ENCODE peak calls at places on chromosomes 3 and 15, in nine cellular contexts. V is stimulated activated CD4-positive, alpha-beta T cell treated with anti-CD3 and anti-CD28 coated beads, Interleukin-1b, Interleukin-23, amount 100 ng/mL, for 4 hours; H is T47D; R is iris pigment epithelial cell; Y is NCI-H748 treated with DMSO at 0.1 percent for 48 hours; X is AG08395; W is NCI-H1417; N is dermis microvascular lymphatic vessel endothelial cell; P is AG04449. L is an unnamed sample.

GRCh38 chr15:79450648-79451047 is 18.5 kb downstream of the MINAR1 start:
- DNase-seq in V (no peak), H (no peak), R (no peak), Y (no peak), X (no peak), W (peak), N (no peak), P (no peak), L (no peak)

GRCh38 chr3:122689587-122689986 is 8.9 kb downstream of the PARP14 start:
- DNase-seq in V (no peak), H (no peak), R (peak), Y (no peak), X (peak), W (no peak), N (no peak), P (no peak), L (peak)

GRCh38 chr3:73516656-73517055 is 108.1 kb downstream of the PDZRN3 start:
- DNase-seq in V (no peak), H (no peak), R (no peak), Y (no peak), X (no peak), W (no peak), N (no peak), P (no peak), L (no peak)

GRCh38 chr3:4824948-4825325 is 154.3 kb upstream of the BHLHE40 start:
- DNase-seq in V (no peak), H (peak), R (peak), Y (no peak), X (peak), W (no peak), N (no peak), P (peak), L (peak)

GRCh38 chr15:41507820-41508290 is 5.8 kb downstream of the LTK start:
- DNase-seq in V (no peak), H (peak), R (no peak), Y (no peak), X (no peak), W (no peak), N (no peak), P (no peak), L (no peak)

GRCh38 chr3:108406661-108407206 is 103.7 kb downstream of the MYH15 start:
- DNase-seq in V (no peak), H (peak), R (peak), Y (peak), X (peak), W (peak), N (peak), P (no peak), L (peak)

GRCh38 chr15:61038910-61039309 is 190.2 kb downstream of the RORA start:
- DNase-seq in V (no peak), H (no peak), R (peak), Y (no peak), X (no peak), W (no peak), N (no peak), P (no peak), L (no peak)

GRCh38 chr3:171142985-171143384 is 116.5 kb upstream of the SLC2A2 start:
- DNase-seq in V (no peak), H (no peak), R (peak), Y (peak), X (peak), W (peak), N (peak), P (no peak), L (peak)

GRCh38 chr3:63067999-63068645 is 192.9 kb upstream of the CADPS start:
- DNase-seq in V (no peak), H (peak), R (peak), Y (no peak), X (peak), W (no peak), N (peak), P (no peak), L (peak)

GRCh38 chr15:63178034-63178433 is 11.4 kb upstream of the RAB8B start:
- DNase-seq in V (no peak), H (no peak), R (no peak), Y (no peak), X (no peak), W (peak), N (no peak), P (no peak), L (peak)

GRCh38 chr3:136818851-136819783 is at the start of gene SLC35G2:
- DNase-seq in V (peak), H (no peak), R (peak), Y (peak), X (peak), W (peak), N (peak), P (no peak), L (peak)

GRCh38 chr15:40108061-40108854 is 421 bp downstream of the BMF start:
- DNase-seq in V (no peak), H (no peak), R (peak), Y (no peak), X (peak), W (peak), N (no peak), P (no peak), L (peak)

GRCh38 chr3:39705351-39705900 is 104.0 kb upstream of the MYRIP start:
- DNase-seq in V (no peak), H (no peak), R (peak), Y (no peak), X (no peak), W (no peak), N (no peak), P (peak), L (no peak)

GRCh38 chr3:149886957-149887356 is 73.9 kb downstream of the RNF13 start:
- DNase-seq in V (no peak), H (no peak), R (no peak), Y (no peak), X (no peak), W (no peak), N (no peak), P (no peak), L (no peak)

GRCh38 chr15:37140531-37141053 is 40.2 kb upstream of the MEIS2 start:
- DNase-seq in V (no peak), H (no peak), R (peak), Y (no peak), X (no peak), W (no peak), N (no peak), P (no peak), L (no peak)

GRCh38 chr3:71288269-71288930 is 295.1 kb downstream of the FOXP1 start:
- DNase-seq in V (no peak), H (no peak), R (peak), Y (no peak), X (no peak), W (no peak), N (no peak), P (peak), L (no peak)

GRCh38 chr15:66592505-66593218 is 26.9 kb upstream of the LCTL start:
- DNase-seq in V (no peak), H (no peak), R (no peak), Y (no peak), X (no peak), W (no peak), N (no peak), P (no peak), L (no peak)

GRCh38 chr15:80242132-80242769 is 9.8 kb downstream of the CTXND1 start:
- DNase-seq in V (no peak), H (no peak), R (peak), Y (no peak), X (peak), W (peak), N (no peak), P (no peak), L (peak)

GRCh38 chr3:177306252-177306651 is 109.0 kb upstream of the TBL1XR1 start:
- DNase-seq in V (no peak), H (no peak), R (peak), Y (no peak), X (no peak), W (no peak), N (no peak), P (no peak), L (peak)

GRCh38 chr3:169835533-169835932 is 22.8 kb upstream of the LRRC34 start:
- DNase-seq in V (no peak), H (no peak), R (no peak), Y (no peak), X (no peak), W (no peak), N (no peak), P (no peak), L (no peak)

GRCh38 chr3:192642651-192643050 is 84.7 kb downstream of the FGF12 start:
- DNase-seq in V (no peak), H (no peak), R (no peak), Y (no peak), X (no peak), W (peak), N (no peak), P (no peak), L (no peak)

GRCh38 chr3:50516048-50516871 is 12.8 kb upstream of the CACNA2D2 start:
- DNase-seq in V (no peak), H (no peak), R (peak), Y (no peak), X (no peak), W (peak), N (no peak), P (no peak), L (peak)

GRCh38 chr3:155981669-155982068 is 111.2 kb downstream of the GMPS start:
- DNase-seq in V (no peak), H (no peak), R (peak), Y (no peak), X (no peak), W (no peak), N (no peak), P (no peak), L (no peak)

GRCh38 chr15:67005294-67005996 is 60.0 kb upstream of the SMAD3 start:
- DNase-seq in V (no peak), H (no peak), R (no peak), Y (no peak), X (no peak), W (no peak), N (peak), P (no peak), L (no peak)

GRCh38 chr15:79218588-79219200 is 63.8 kb upstream of the ANKRD34C start:
- DNase-seq in V (no peak), H (no peak), R (peak), Y (no peak), X (peak), W (peak), N (no peak), P (no peak), L (peak)

GRCh38 chr15:74957301-74958035 is 896 bp upstream of the RPP25 start:
- DNase-seq in V (no peak), H (no peak), R (no peak), Y (no peak), X (no peak), W (peak), N (no peak), P (no peak), L (peak)

GRCh38 chr3:112775011-112775742 is 71.5 kb downstream of the CD200R1L start:
- DNase-seq in V (no peak), H (no peak), R (peak), Y (no peak), X (peak), W (no peak), N (no peak), P (peak), L (peak)

GRCh38 chr3:69746119-69746518 is 6.9 kb downstream of the MITF start:
- DNase-seq in V (no peak), H (no peak), R (peak), Y (no peak), X (no peak), W (no peak), N (no peak), P (no peak), L (peak)

GRCh38 chr3:72245183-72245811 is 460.3 kb upstream of the PROK2 start:
- DNase-seq in V (no peak), H (no peak), R (no peak), Y (no peak), X (peak), W (no peak), N (peak), P (no peak), L (no peak)

GRCh38 chr3:138196023-138196422 is 8.9 kb downstream of the ARMC8 start:
- DNase-seq in V (no peak), H (no peak), R (no peak), Y (no peak), X (no peak), W (no peak), N (no peak), P (no peak), L (no peak)

GRCh38 chr3:17634201-17634600 is 108.2 kb downstream of the TBC1D5 start:
- DNase-seq in V (no peak), H (no peak), R (no peak), Y (no peak), X (no peak), W (no peak), N (no peak), P (no peak), L (no peak)

L was measured in fibroblast of villous mesenchyme.